ENCODE peak calls at places on chromosome 3, in ten cellular contexts. X is stimulated activated CD4-positive, alpha-beta T cell treated with anti-CD3 and anti-CD28 coated beads, Interleukin-1b, Interleukin-23, amount 100 ng/mL, for 24 hours; L is putamen; S is activated naive CD8-positive, alpha-beta T cell treated with anti-CD3 and anti-CD28 coated beads, Interleukin-2, amount 10 ng/mL, durations not matched to agents 7 days and 5 days; I is ecto neural progenitor cell; G is PC-3; B is fibroblast of mammary gland; Y is activated CD4-positive, alpha-beta T cell treated with anti-CD3 and anti-CD28 coated beads for 4 hours; D is natural killer cell; R is LoVo. O is an unnamed sample.

GRCh38 chr3:13050446-13050845 is 22.8 kb downstream of the IQSEC1 start:
- DNase-seq in G (no peak), B (no peak), Y (no peak), X (no peak), R (no peak), I (no peak), L (no peak), S (no peak), D (no peak), O (no peak)

GRCh38 chr3:78645628-78646310 is 1122.0 kb downstream of the ROBO1 start:
- DNase-seq in S (no peak), D (no peak), R (peak), X (no peak), I (no peak), L (peak), Y (no peak), B (peak), G (peak), O (peak)

GRCh38 chr3:34106879-34107278 is 308.4 kb downstream of the PDCD6IP start:
- DNase-seq in B (no peak), G (peak), I (peak), X (no peak), Y (no peak), D (no peak), L (no peak), S (no peak), R (no peak), O (no peak)

GRCh38 chr3:20141841-20142240 is 44.2 kb downstream of the SGO1 start:
- DNase-seq in X (no peak), D (no peak), L (peak), Y (no peak), I (peak), G (no peak), S (no peak), R (no peak), B (peak), O (no peak)

GRCh38 chr3:129226374-129226773 is 23.0 kb upstream of the COPG1 start:
- DNase-seq in Y (no peak), R (peak), I (no peak), B (peak), D (no peak), L (no peak), S (no peak), G (peak), X (no peak), O (peak)

GRCh38 chr3:77066829-77067228 is 26.9 kb downstream of the ROBO2 start:
- DNase-seq in D (no peak), X (no peak), I (no peak), Y (no peak), G (no peak), R (no peak), S (no peak), B (no peak), L (no peak), O (no peak)

GRCh38 chr3:144229973-144230372 is 258.4 kb downstream of the DIPK2A start:
- DNase-seq in G (no peak), R (no peak), D (no peak), L (no peak), S (no peak), I (no peak), X (no peak), B (peak), Y (no peak), O (no peak)

GRCh38 chr3:127639173-127640030 is 10.4 kb downstream of the PODXL2 start:
- DNase-seq in L (no peak), S (no peak), G (peak), B (peak), Y (no peak), I (no peak), R (no peak), X (no peak), D (no peak), O (no peak)

GRCh38 chr3:139388961-139389551 is 391 bp downstream of the COPB2 start:
- DNase-seq in D (no peak), G (no peak), S (no peak), Y (peak), L (no peak), R (no peak), I (no peak), X (no peak), B (no peak), O (no peak)

GRCh38 chr3:15887261-15887660 is 89.5 kb upstream of the ANKRD28 start:
- DNase-seq in Y (no peak), R (no peak), B (no peak), I (no peak), D (no peak), S (no peak), X (no peak), G (no peak), L (no peak), O (no peak)